ENCODE peak calls at places on chromosomes 7 and 10, in seven cellular contexts. L is BJ, G is kidney epithelial cell, T is hepatocyte, W is esophagus squamous epithelium, M is sigmoid colon, V is SK-N-SH. O is an unnamed sample.

GRCh38 chr7:130144632-130145171 is 60.5 kb downstream of the TMEM209 start:
- DNase-seq in G (peak), T (no peak), V (no peak), M (no peak), W (no peak), L (peak), O (no peak)

GRCh38 chr10:71766717-71767419 is 6.5 kb downstream of the VSIR start:
- DNase-seq in V (no peak), W (no peak), T (peak), M (peak), L (peak), G (peak), O (no peak)

GRCh38 chr7:73770002-73770859 is at the start of gene CLDN3:
- DNase-seq in W (no peak), G (peak), V (peak), L (no peak), M (no peak), T (peak), O (no peak)

GRCh38 chr10:70130878-70131559 is 1.6 kb downstream of the AIFM2 start:
- DNase-seq in G (no peak), L (peak), W (no peak), M (peak), V (no peak), T (no peak), O (no peak)

GRCh38 chr7:2154831-2155230 is 77.9 kb downstream of the MAD1L1 start:
- DNase-seq in L (no peak), M (peak), T (no peak), V (no peak), W (no peak), G (no peak), O (no peak)

GRCh38 chr7:105496501-105496900 is 25.6 kb downstream of the PUS7 start:
- DNase-seq in W (no peak), T (no peak), L (no peak), G (peak), V (no peak), M (no peak), O (no peak)

GRCh38 chr10:104622598-104623209 is 18.4 kb upstream of the SORCS3 start:
- DNase-seq in W (no peak), V (peak), G (no peak), M (no peak), L (no peak), T (peak), O (peak)

GRCh38 chr10:32983333-32983909 is 25.4 kb upstream of the ITGB1 start:
- DNase-seq in L (peak), M (no peak), G (peak), T (peak), W (no peak), V (peak), O (no peak)

GRCh38 chr7:602341-603141 is 82.9 kb upstream of the PDGFA start:
- DNase-seq in M (peak), V (no peak), L (no peak), W (no peak), G (no peak), T (peak), O (no peak)

GRCh38 chr10:126049741-126050140 is 153.4 kb downstream of the FANK1 start:
- DNase-seq in M (no peak), G (no peak), V (peak), L (peak), W (no peak), T (no peak), O (no peak)

GRCh38 chr10:119406888-119407777 is 135.4 kb downstream of the RGS10 start:
- DNase-seq in V (no peak), G (no peak), T (no peak), W (no peak), M (no peak), L (no peak), O (no peak)

GRCh38 chr10:71210031-71210871 is 2.1 kb upstream of the UNC5B start:
- DNase-seq in T (no peak), L (no peak), V (no peak), G (no peak), M (no peak), W (no peak), O (no peak)

GRCh38 chr7:155959894-155960293 is 147.6 kb upstream of the SHH start:
- DNase-seq in G (peak), W (no peak), L (no peak), V (no peak), M (peak), T (no peak), O (no peak)

GRCh38 chr7:143958781-143959180 is 4.1 kb downstream of the OR2F1 start:
- DNase-seq in M (no peak), T (no peak), L (no peak), V (no peak), W (no peak), G (no peak), O (no peak)

GRCh38 chr10:103840747-103841085 is 14.7 kb downstream of the SH3PXD2A start:
- DNase-seq in W (no peak), G (no peak), V (no peak), T (no peak), M (no peak), L (no peak), O (no peak)

GRCh38 chr10:121952226-121952625 is 22.8 kb downstream of the NSMCE4A start:
- DNase-seq in M (no peak), L (no peak), W (no peak), G (no peak), T (no peak), V (no peak), O (no peak)

GRCh38 chr10:126169899-126170298 is 218.4 kb downstream of the ADAM12 start:
- DNase-seq in M (no peak), T (no peak), W (no peak), L (no peak), V (no peak), G (no peak), O (no peak)

GRCh38 chr10:104274762-104275721 is 6.1 kb downstream of the GSTO2 start:
- DNase-seq in L (no peak), V (peak), G (no peak), M (no peak), T (peak), W (no peak), O (no peak)

GRCh38 chr10:93469454-93469853 is 12.7 kb downstream of the MYOF start:
- DNase-seq in V (no peak), M (peak), T (no peak), G (no peak), L (no peak), W (no peak), O (no peak)

GRCh38 chr10:93473161-93473560 is 9.0 kb downstream of the MYOF start:
- DNase-seq in T (no peak), L (no peak), V (no peak), G (no peak), W (no peak), M (peak), O (no peak)

GRCh38 chr10:93468532-93469213 is 13.5 kb downstream of the MYOF start:
- DNase-seq in T (peak), W (no peak), V (no peak), L (peak), M (no peak), G (peak), O (no peak)

GRCh38 chr10:93473804-93474472 is 8.2 kb downstream of the MYOF start:
- DNase-seq in L (no peak), W (no peak), T (no peak), M (peak), V (no peak), G (no peak), O (no peak)

GRCh38 chr10:93471110-93471651 is 11.0 kb downstream of the MYOF start:
- DNase-seq in T (peak), L (peak), V (no peak), M (peak), W (no peak), G (peak), O (no peak)
- H3K4me3 ChIP-seq in T (no peak), L (no peak), V (no peak), M (no peak), W (no peak), G (no peak), O (no peak)

GRCh38 chr7:38178004-38178694 is at the start of gene STARD3NL:
- DNase-seq in W (peak), G (peak), T (peak), L (peak), M (peak), V (peak), O (peak)

GRCh38 chr7:38181111-38181510 is 3.1 kb downstream of the STARD3NL start:
- DNase-seq in W (no peak), M (no peak), L (no peak), V (no peak), T (no peak), G (no peak), O (no peak)

GRCh38 chr7:38177621-38178003 is 433 bp upstream of the STARD3NL start:
- DNase-seq in W (no peak), G (no peak), T (no peak), L (no peak), V (no peak), M (no peak), O (no peak)

GRCh38 chr7:38178695-38179344 is 775 bp downstream of the STARD3NL start:
- DNase-seq in L (no peak), M (no peak), V (no peak), W (no peak), T (no peak), G (no peak), O (peak)

DNA sequence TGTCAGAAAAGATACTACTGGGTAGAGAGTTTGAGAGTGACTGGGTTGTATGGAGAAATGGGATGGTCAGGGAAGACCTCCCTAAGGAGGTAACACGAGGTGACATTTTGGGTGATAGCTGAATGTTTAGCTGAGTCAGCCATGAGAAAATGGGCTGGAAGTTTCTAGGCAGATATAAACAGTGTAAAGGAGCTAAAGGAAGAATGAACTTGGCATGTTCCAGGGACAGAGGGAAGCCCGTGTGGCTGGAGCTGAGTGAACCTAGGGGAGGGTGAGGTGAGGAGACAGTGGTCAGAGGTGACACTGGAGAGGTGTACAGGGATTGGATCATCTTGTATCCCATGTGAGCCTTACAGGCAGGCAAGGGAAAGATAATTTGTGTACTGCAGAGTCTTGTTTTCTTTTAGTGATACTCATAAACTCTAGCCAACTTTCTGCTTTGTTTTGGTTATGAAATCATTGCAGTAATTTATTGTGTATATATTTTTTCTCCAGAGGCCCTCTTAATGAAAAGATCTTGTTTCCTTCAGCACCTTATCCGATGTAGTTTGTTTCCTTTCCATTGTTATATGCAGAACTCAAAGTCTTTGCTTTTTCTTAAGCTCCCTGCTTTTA is 1.8 kb downstream of the STARD3NL start:
- DNase-seq in L (no peak), G (no peak), T (no peak), V (no peak), W (no peak), M (no peak), O (no peak)
- H3K4me3 ChIP-seq in L (no peak), G (no peak), T (no peak), V (peak), W (no peak), M (no peak), O (no peak)

GRCh38 chr10:46283217-46283944 is 3.4 kb upstream of the ANTXRL start:
- DNase-seq in G (no peak), T (no peak), W (no peak), L (no peak), V (no peak), M (no peak), O (no peak)
- H3K4me3 ChIP-seq in G (no peak), T (no peak), W (peak), L (peak), V (no peak), M (peak), O (no peak)

GRCh38 chr7:17758008-17758407 is 182.3 kb downstream of the SNX13 start:
- DNase-seq in W (no peak), G (no peak), L (no peak), V (peak), T (no peak), M (no peak), O (no peak)
- H3K4me3 ChIP-seq in W (no peak), G (no peak), L (no peak), V (no peak), T (no peak), M (no peak), O (no peak)

GRCh38 chr10:59995862-59996261 is 89.5 kb upstream of the CCDC6 start:
- DNase-seq in W (no peak), M (no peak), T (no peak), L (no peak), G (no peak), V (no peak), O (no peak)

GRCh38 chr10:59993931-59994330 is 87.6 kb upstream of the CCDC6 start:
- DNase-seq in V (no peak), G (no peak), W (no peak), M (no peak), T (no peak), L (no peak), O (no peak)

GRCh38 chr10:59991117-59991516 is 84.8 kb upstream of the CCDC6 start:
- DNase-seq in V (no peak), T (no peak), W (no peak), G (no peak), L (no peak), M (no peak), O (no peak)

GRCh38 chr10:59991661-59992060 is 85.3 kb upstream of the CCDC6 start:
- DNase-seq in M (peak), G (peak), L (peak), V (no peak), T (peak), W (no peak), O (peak)
- H3K4me3 ChIP-seq in M (no peak), G (no peak), L (no peak), V (no peak), T (no peak), W (no peak), O (no peak)

DNA sequence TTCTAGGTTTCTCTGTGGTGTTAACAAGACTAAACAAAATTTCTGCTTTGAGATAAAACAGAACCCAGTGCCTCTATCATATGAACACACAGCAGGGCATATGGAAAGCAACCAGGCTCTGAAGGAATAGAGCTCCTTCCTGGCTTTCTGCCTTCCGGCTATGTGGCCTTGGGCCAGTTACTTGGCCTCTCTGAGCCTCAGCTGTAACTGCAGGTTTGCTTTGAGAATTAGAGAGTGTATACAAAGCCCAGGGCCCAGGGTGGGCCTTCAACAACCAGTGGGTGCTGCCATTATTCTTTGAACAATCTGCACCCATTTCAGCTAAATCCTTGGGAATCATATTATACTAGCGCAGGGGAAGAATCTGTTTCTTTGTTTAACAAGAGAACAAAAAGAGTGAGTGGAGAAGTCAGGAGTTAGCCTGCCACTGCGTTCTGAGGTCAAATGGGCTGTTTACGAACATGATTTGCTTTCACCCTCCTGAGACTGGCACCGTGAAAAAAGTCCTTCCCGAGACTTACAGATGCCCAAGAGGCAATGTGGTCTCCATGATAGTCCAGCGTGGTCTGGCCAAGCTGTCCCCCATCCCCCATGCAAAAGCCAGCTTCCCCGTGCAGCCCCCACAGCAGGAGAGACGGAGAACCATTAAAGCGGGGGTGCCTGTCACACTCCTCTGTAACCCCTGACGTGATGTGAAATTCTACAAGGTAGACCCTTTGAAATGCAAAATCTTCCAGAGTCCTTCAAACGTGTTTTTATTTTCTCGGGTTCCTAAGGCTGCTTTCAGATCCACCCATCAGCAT is 4.9 kb downstream of the FAM53B start:
- DNase-seq in W (no peak), V (no peak), L (no peak), M (peak), T (peak), G (no peak), O (no peak)
- H3K4me3 ChIP-seq in W (no peak), V (no peak), L (no peak), M (no peak), T (no peak), G (no peak), O (no peak)

O was measured in Jurkat, Clone E6-1.